ENCODE peak calls at places on chromosomes 2 and 18, in eight cellular contexts. H is cardiac muscle cell, N is gastrocnemius medialis, E is right cardiac atrium, O is colonic mucosa, G is mesendoderm, T is upper lobe of right lung, L is aorta. C is an unnamed sample. For H3K4me1, the result is how much of the 10 kb centered on the place peaks cover.

GRCh38 chr2:180607501-180608060 is 372.8 kb upstream of the UBE2E3 start:
- DNase-seq in H (no peak), N (no peak), E (no peak), O (no peak), G (no peak), T (no peak), L (no peak), C (no peak)

GRCh38 chr2:122736279-122736678 is 980.8 kb downstream of the TSN start:
- DNase-seq in H (peak), N (no peak), E (no peak), O (peak), G (no peak), T (no peak), L (no peak), C (no peak)

GRCh38 chr2:152647417-152648010 is 69.7 kb downstream of the PRPF40A start:
- DNase-seq in H (peak), N (peak), E (peak), O (peak), G (no peak), T (peak), L (peak), C (no peak)

GRCh38 chr2:44075536-44075935 is 79.7 kb upstream of the LRPPRC start:
- DNase-seq in H (peak), N (peak), E (no peak), O (no peak), G (no peak), T (no peak), L (no peak), C (peak)

GRCh38 chr2:122218596-122218995 is 463.1 kb downstream of the TSN start:
- DNase-seq in H (no peak), N (no peak), E (no peak), O (no peak), G (no peak), T (no peak), L (no peak), C (no peak)

GRCh38 chr2:115739574-115739973 is 1297.1 kb downstream of the DPP10 start:
- DNase-seq in H (no peak), N (no peak), E (no peak), O (no peak), G (peak), T (no peak), L (no peak), C (no peak)

GRCh38 chr2:164363646-164364045 is 257.6 kb downstream of the GRB14 start:
- DNase-seq in H (no peak), N (no peak), E (no peak), O (no peak), G (no peak), T (no peak), L (no peak), C (no peak)

GRCh38 chr18:26468931-26469340 is 79.4 kb downstream of the KCTD1 start:
- DNase-seq in H (no peak), N (no peak), E (no peak), O (no peak), G (peak), T (no peak), L (no peak), C (no peak)

GRCh38 chr2:189442468-189442867 is 1.2 kb downstream of the WDR75 start:
- DNase-seq in H (no peak), N (no peak), E (no peak), O (no peak), G (no peak), T (no peak), L (no peak), C (no peak)

GRCh38 chr2:58633576-58634365 is 392.6 kb upstream of the FANCL start:
- DNase-seq in H (peak), N (no peak), E (no peak), O (no peak), G (peak), T (no peak), L (no peak), C (no peak)

GRCh38 chr2:157864857-157865450 is 11.2 kb downstream of the ACVR1 start:
- DNase-seq in H (no peak), N (no peak), E (no peak), O (no peak), G (no peak), T (no peak), L (no peak), C (no peak)

GRCh38 chr2:236061497-236061896 is 106.7 kb downstream of the GBX2 start:
- DNase-seq in H (no peak), N (no peak), E (no peak), O (no peak), G (no peak), T (no peak), L (no peak), C (no peak)

GRCh38 chr2:63992061-63992685 is 27.1 kb downstream of the VPS54 start:
- DNase-seq in H (no peak), N (no peak), E (no peak), O (no peak), G (no peak), T (no peak), L (no peak), C (no peak)

GRCh38 chr2:121613774-121614173 is 35.5 kb downstream of the CLASP1 start:
- DNase-seq in H (no peak), N (peak), E (no peak), O (no peak), G (no peak), T (no peak), L (no peak), C (no peak)

GRCh38 chr2:222292113-222292737 is 6.6 kb downstream of the PAX3 start:
- DNase-seq in H (no peak), N (no peak), E (no peak), O (no peak), G (no peak), T (no peak), L (no peak), C (no peak)

GRCh38 chr2:100234141-100234540 is 88.2 kb downstream of the LONRF2 start:
- DNase-seq in H (peak), N (no peak), E (no peak), O (no peak), G (no peak), T (no peak), L (no peak), C (no peak)

GRCh38 chr2:66584011-66584410 is 149.1 kb downstream of the MEIS1 start:
- DNase-seq in H (no peak), N (no peak), E (no peak), O (no peak), G (no peak), T (no peak), L (no peak), C (no peak)

GRCh38 chr2:237291138-237291792 is 122.7 kb downstream of the COL6A3 start:
- DNase-seq in H (peak), N (peak), E (peak), O (peak), G (peak), T (peak), L (peak), C (peak)

GRCh38 chr2:158202151-158202778 is 100.6 kb downstream of the UPP2 start:
- DNase-seq in H (peak), N (no peak), E (no peak), O (no peak), G (no peak), T (no peak), L (no peak), C (no peak)

GRCh38 chr2:37625781-37626548 is 45.5 kb downstream of the CDC42EP3 start:
- DNase-seq in H (no peak), N (no peak), E (no peak), O (no peak), G (no peak), T (no peak), L (no peak), C (no peak)

GRCh38 chr2:71941731-71942575 is 205.7 kb downstream of the CYP26B1 start:
- DNase-seq in H (peak), N (no peak), E (peak), O (no peak), G (no peak), T (peak), L (no peak), C (no peak)

GRCh38 chr2:40395169-40396023 is 56.5 kb downstream of the SLC8A1 start:
- DNase-seq in H (no peak), N (no peak), E (no peak), O (no peak), G (peak), T (no peak), L (no peak), C (no peak)

GRCh38 chr2:7437716-7438648 is 520.8 kb downstream of the RNF144A start:
- DNase-seq in H (no peak), N (no peak), E (no peak), O (no peak), G (no peak), T (no peak), L (no peak), C (no peak)

GRCh38 chr2:128579825-128580224 is 261.2 kb upstream of the HS6ST1 start:
- DNase-seq in H (no peak), N (no peak), E (no peak), O (no peak), G (no peak), T (no peak), L (no peak), C (no peak)

GRCh38 chr18:13610517-13610916 is 115.8 kb downstream of the FAM210A start:
- DNase-seq in H (no peak), N (no peak), E (no peak), O (no peak), G (no peak), T (peak), L (no peak), C (no peak)
- H3K27ac ChIP-seq in H (no peak), N (peak), E (peak), O (no peak), G (no peak), T (peak), L (peak), C (peak)

GRCh38 chr2:23447405-23447804 is 62.4 kb downstream of the KLHL29 start:
- DNase-seq in H (no peak), N (no peak), E (no peak), O (no peak), G (no peak), T (no peak), L (no peak), C (no peak)

GRCh38 chr2:23441414-23441813 is 56.4 kb downstream of the KLHL29 start:
- DNase-seq in H (no peak), N (no peak), E (no peak), O (no peak), G (no peak), T (no peak), L (no peak), C (no peak)

GRCh38 chr2:23449413-23449812 is 64.4 kb downstream of the KLHL29 start:
- DNase-seq in H (no peak), N (no peak), E (no peak), O (no peak), G (no peak), T (no peak), L (no peak), C (no peak)

GRCh38 chr2:23446916-23447315 is 61.9 kb downstream of the KLHL29 start:
- DNase-seq in H (no peak), N (no peak), E (no peak), O (no peak), G (no peak), T (no peak), L (no peak), C (no peak)

GRCh38 chr2:23445450-23445868 is 60.5 kb downstream of the KLHL29 start:
- DNase-seq in H (peak), N (no peak), E (no peak), O (no peak), G (no peak), T (no peak), L (no peak), C (no peak)
- H3K4me1 ChIP-seq in H (under half), N (under half), E (under half), O (under half), G (under half), T (under half), L (under half), C (under half)

DNA sequence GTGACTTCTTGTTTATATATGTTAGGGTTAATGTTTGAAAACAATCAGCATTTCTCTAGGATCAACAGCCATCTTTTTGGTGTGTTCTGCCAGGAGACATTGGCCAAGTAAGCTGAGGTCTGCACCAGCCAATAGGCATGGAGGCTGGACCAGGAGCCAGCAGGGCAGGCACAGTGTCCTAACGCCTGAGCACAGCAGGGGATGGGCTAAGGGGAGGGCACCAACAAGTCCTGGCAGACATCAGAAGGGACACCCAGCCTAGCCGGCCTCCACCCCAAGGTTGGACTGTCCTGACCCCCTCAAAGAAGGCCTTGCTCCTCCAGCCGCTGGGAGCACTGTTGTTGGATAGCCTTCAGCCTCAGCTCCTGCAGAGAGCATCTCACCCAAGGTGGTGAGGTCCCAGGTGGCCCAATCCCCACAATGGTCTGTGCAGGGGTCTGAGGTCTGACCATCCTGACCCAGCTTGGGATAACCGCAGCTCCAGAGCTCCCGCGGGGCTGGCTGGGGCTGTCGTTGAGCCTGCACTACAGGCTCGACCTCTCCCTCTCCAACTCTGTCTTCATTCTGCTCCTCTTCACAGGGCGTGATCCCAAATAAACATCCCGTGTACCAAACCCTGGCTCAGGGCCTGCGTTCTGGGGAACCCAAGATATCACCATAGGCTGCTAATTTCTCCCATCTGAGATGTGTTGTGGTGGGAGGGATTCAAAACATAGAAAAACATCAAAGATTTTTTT is 8.1 kb downstream of the TEX44 start:
- DNase-seq in H (no peak), N (no peak), E (peak), O (no peak), G (no peak), T (no peak), L (no peak), C (no peak)
- H3K27ac ChIP-seq in H (no peak), N (peak), E (peak), O (no peak), G (no peak), T (no peak), L (no peak), C (peak)

GRCh38 chr2:223789423-223789822 is 48.0 kb downstream of the AP1S3 start:
- DNase-seq in H (no peak), N (no peak), E (no peak), O (no peak), G (no peak), T (no peak), L (no peak), C (no peak)
- H3K4me1 ChIP-seq in H (under half), N (under half), E (under half), O (under half), G (under half), T (under half), L (under half), C (under half)